ENCODE peak calls at places on chromosomes 2 and 18, in ten cellular contexts. P is MM.1S, F is MCF 10A, L is nephron progenitor cell, W is RWPE1, H is AG09319, I is GM23338, R is fibroblast of lung, B is prostate gland, Y is natural killer cell. X is an unnamed sample.

GRCh38 chr2:71831208-71831577 is 316.5 kb downstream of the CYP26B1 start:
- DNase-seq in P (no peak), F (peak; percentile 1), L (no peak), W (no peak), H (peak; percentile 50), I (no peak), R (peak; percentile 58), B (no peak), Y (no peak), X (no peak)

GRCh38 chr2:80515961-80516360 is 211.4 kb upstream of the LRRTM1 start:
- DNase-seq in P (no peak), F (no peak), L (no peak), W (no peak), H (no peak), I (no peak), R (no peak), B (no peak), Y (no peak), X (peak; percentile 2)

GRCh38 chr2:26002617-26003310 is 20.5 kb upstream of the KIF3C start:
- DNase-seq in P (no peak), F (no peak), L (no peak), W (no peak), H (no peak), I (no peak), R (no peak), B (peak; percentile 50), Y (no peak), X (no peak)

GRCh38 chr2:71876542-71877451 is 270.9 kb downstream of the CYP26B1 start:
- DNase-seq in P (no peak), F (peak; percentile 39), L (no peak), W (no peak), H (peak; percentile 74), I (no peak), R (peak; percentile 14), B (no peak), Y (no peak), X (no peak)

GRCh38 chr18:59919026-59919425 is 19.2 kb downstream of the PMAIP1 start:
- DNase-seq in P (no peak), F (no peak), L (no peak), W (no peak), H (no peak), I (no peak), R (no peak), B (no peak), Y (no peak), X (no peak)

GRCh38 chr2:70975237-70975636 is 3.2 kb upstream of the ANKRD53 start:
- DNase-seq in P (no peak), F (no peak), L (no peak), W (no peak), H (no peak), I (no peak), R (no peak), B (no peak), Y (no peak), X (no peak)

GRCh38 chr18:34322365-34323289 is 97.9 kb upstream of the NOL4 start:
- DNase-seq in P (peak; percentile 53), F (peak; percentile 62), L (peak; percentile 67), W (no peak), H (no peak), I (peak; percentile 89), R (peak; percentile 85), B (peak; percentile 40), Y (no peak), X (peak; percentile 66)

GRCh38 chr2:72605836-72606442 is 219.9 kb downstream of the EXOC6B start:
- DNase-seq in P (peak; percentile 13), F (peak; percentile 21), L (no peak), W (peak; percentile 8), H (no peak), I (peak; percentile 47), R (peak; percentile 47), B (no peak), Y (no peak), X (no peak)

GRCh38 chr2:176405477-176405876 is 136.2 kb downstream of the MTX2 start:
- DNase-seq in P (no peak), F (no peak), L (no peak), W (no peak), H (no peak), I (no peak), R (no peak), B (no peak), Y (no peak), X (no peak)

GRCh38 chr18:27785815-27786537 is 391.0 kb downstream of the CDH2 start:
- DNase-seq in P (peak; percentile 7), F (no peak), L (no peak), W (no peak), H (no peak), I (peak; percentile 11), R (no peak), B (no peak), Y (no peak), X (no peak)
- TF ChIP-seq CTCF in P (no peak), F (no peak), L (no peak), W (no peak), H (no peak), I (no peak), R (no peak), B (no peak), Y (no peak), X (no peak)

GRCh38 chr18:22550366-22550765 is 132.7 kb upstream of the CTAGE1 start:
- DNase-seq in P (no peak), F (peak; percentile 47), L (no peak), W (no peak), H (no peak), I (no peak), R (no peak), B (no peak), Y (no peak), X (no peak)

GRCh38 chr18:22549260-22549937 is 131.7 kb upstream of the CTAGE1 start:
- DNase-seq in P (no peak), F (no peak), L (no peak), W (no peak), H (no peak), I (no peak), R (no peak), B (no peak), Y (no peak), X (no peak)

GRCh38 chr18:22552254-22552653 is 134.5 kb upstream of the CTAGE1 start:
- DNase-seq in P (no peak), F (no peak), L (no peak), W (no peak), H (no peak), I (no peak), R (no peak), B (no peak), Y (no peak), X (no peak)

GRCh38 chr18:22551536-22552151 is 133.9 kb upstream of the CTAGE1 start:
- DNase-seq in P (no peak), F (peak; percentile 90), L (no peak), W (peak; percentile 84), H (no peak), I (no peak), R (peak; percentile 86), B (no peak), Y (no peak), X (no peak)

DNA sequence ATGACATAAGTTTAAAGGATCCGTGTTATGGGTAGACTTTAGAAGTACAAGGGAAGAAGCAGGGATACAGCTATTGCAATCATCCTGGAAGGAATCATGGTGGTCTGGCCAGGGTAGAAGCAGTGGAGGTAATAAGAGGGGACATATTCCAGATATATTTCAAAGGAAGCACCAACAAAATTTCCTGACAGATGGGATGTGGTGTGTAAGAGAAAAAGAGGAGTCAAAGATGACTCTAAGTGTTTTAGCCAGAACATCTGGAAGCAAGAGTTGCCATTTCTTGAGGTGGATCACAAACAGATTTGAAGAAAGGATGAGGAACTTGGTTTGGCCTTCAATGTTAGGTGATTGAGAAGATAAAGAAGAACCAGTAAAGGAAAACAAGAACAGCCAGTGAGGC is 133.1 kb upstream of the CTAGE1 start:
- DNase-seq in P (no peak), F (no peak), L (no peak), W (no peak), H (no peak), I (no peak), R (no peak), B (no peak), Y (no peak), X (no peak)
- TF ChIP-seq CTCF in P (no peak), F (no peak), L (no peak), W (no peak), H (no peak), I (no peak), R (no peak), B (no peak), Y (no peak), X (no peak)

GRCh38 chr2:218035463-218036100 is 32.8 kb upstream of the TNS1 start:
- DNase-seq in P (no peak), F (no peak), L (no peak), W (no peak), H (no peak), I (no peak), R (no peak), B (no peak), Y (no peak), X (no peak)

GRCh38 chr2:218033208-218033589 is 30.4 kb upstream of the TNS1 start:
- DNase-seq in P (no peak), F (no peak), L (no peak), W (no peak), H (no peak), I (no peak), R (no peak), B (no peak), Y (no peak), X (no peak)

GRCh38 chr2:218033590-218034496 is 31.0 kb upstream of the TNS1 start:
- DNase-seq in P (no peak), F (no peak), L (peak; percentile 74), W (no peak), H (no peak), I (peak; percentile 68), R (no peak), B (no peak), Y (no peak), X (no peak)

GRCh38 chr2:218039171-218039570 is 29.9 kb upstream of the RUFY4 start:
- DNase-seq in P (peak; percentile 59), F (peak; percentile 20), L (no peak), W (peak; percentile 54), H (no peak), I (no peak), R (no peak), B (no peak), Y (no peak), X (no peak)

GRCh38 chr2:218036371-218036770 is 32.7 kb upstream of the RUFY4 start:
- DNase-seq in P (no peak), F (no peak), L (no peak), W (no peak), H (no peak), I (peak; percentile 33), R (no peak), B (no peak), Y (no peak), X (no peak)
- TF ChIP-seq CTCF in P (peak; percentile 6), F (no peak), L (no peak), W (no peak), H (no peak), I (peak; percentile 25), R (peak; percentile 7), B (no peak), Y (no peak), X (no peak)

DNA sequence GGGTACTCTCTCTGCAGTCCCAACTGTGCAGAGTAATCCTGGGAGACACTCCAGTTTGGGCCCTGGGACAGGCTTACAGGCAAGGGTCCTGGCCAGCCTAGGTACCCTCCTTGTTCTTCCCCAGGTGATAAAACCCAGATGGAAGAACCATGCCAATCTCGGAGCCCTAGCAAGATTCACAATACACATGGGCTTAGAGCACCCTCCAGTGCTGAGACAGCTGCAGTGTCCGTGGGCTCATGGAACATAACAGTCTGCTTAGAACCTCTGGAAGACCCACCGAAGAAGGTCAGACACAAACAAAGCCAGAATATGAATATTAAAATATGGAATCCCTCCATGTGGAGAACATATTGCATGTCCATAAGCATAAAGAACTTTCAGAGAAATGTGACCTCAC is 568.1 kb downstream of the KCNJ3 start:
- DNase-seq in P (no peak), F (no peak), L (no peak), W (no peak), H (no peak), I (peak; percentile 60), R (no peak), B (no peak), Y (no peak), X (no peak)
- TF ChIP-seq CTCF in P (no peak), F (no peak), L (no peak), W (no peak), H (no peak), I (peak; percentile 56), R (no peak), B (no peak), Y (no peak), X (peak; percentile 24)